ENCODE peak calls at places on chromosomes 13 and 19, in ten cellular contexts. M, S, A, U, Q, W, D, G, J and L are unnamed samples.

GRCh38 chr19:56765107-56765506 is 75.4 kb downstream of the PEG3 start:
- DNase-seq in J (peak), G (no peak), W (no peak), Q (peak), U (no peak), D (no peak), M (no peak), A (no peak), S (no peak), L (no peak)

GRCh38 chr19:38550376-38550775 is 67.4 kb downstream of the MAP4K1 start:
- DNase-seq in W (no peak), A (no peak), J (peak), Q (no peak), U (no peak), S (no peak), M (no peak), G (no peak), D (no peak), L (no peak)

GRCh38 chr19:40502647-40503046 is 35.8 kb downstream of the SPTBN4 start:
- DNase-seq in Q (no peak), J (no peak), G (no peak), S (peak), M (no peak), U (no peak), A (no peak), W (no peak), D (no peak), L (no peak)

GRCh38 chr19:7862413-7862951 is 11.7 kb downstream of the PRR36 start:
- DNase-seq in Q (no peak), S (peak), U (peak), W (peak), M (peak), G (peak), J (peak), A (no peak), D (peak), L (no peak)

GRCh38 chr13:87754097-87754496 is 82.9 kb downstream of the SLITRK5 start:
- DNase-seq in A (no peak), M (no peak), S (no peak), W (no peak), U (no peak), G (no peak), D (no peak), Q (no peak), J (no peak), L (no peak)

GRCh38 chr19:58356236-58356970 is 3.1 kb upstream of the A1BG start:
- DNase-seq in D (no peak), M (peak), Q (no peak), W (peak), J (no peak), G (no peak), A (no peak), S (peak), U (no peak), L (peak)

GRCh38 chr13:30818323-30818960 is 83.1 kb downstream of the ALOX5AP start:
- DNase-seq in S (peak), J (no peak), U (no peak), D (no peak), Q (no peak), G (no peak), M (no peak), A (no peak), W (no peak), L (no peak)

GRCh38 chr13:57424379-57424778 is 207.2 kb upstream of the PCDH17 start:
- DNase-seq in A (no peak), M (no peak), W (no peak), S (no peak), U (no peak), G (no peak), D (no peak), Q (no peak), J (no peak), L (no peak)

GRCh38 chr19:32874605-32875004 is 5.0 kb upstream of the SLC7A9 start:
- DNase-seq in A (no peak), J (peak), S (no peak), W (no peak), D (no peak), U (no peak), M (no peak), Q (no peak), G (no peak), L (no peak)

GRCh38 chr13:95641961-95642621 is 2.4 kb downstream of the DZIP1 start:
- DNase-seq in G (no peak), S (peak), W (no peak), M (no peak), A (no peak), J (peak), D (no peak), Q (peak), U (peak), L (no peak)

GRCh38 chr19:17156947-17157302 is 58.2 kb upstream of the USE1 start:
- DNase-seq in M (no peak), W (no peak), U (no peak), J (no peak), Q (no peak), D (no peak), A (no peak), G (no peak), S (no peak), L (no peak)

GRCh38 chr13:93635687-93636086 is 409.1 kb downstream of the GPC6 start:
- DNase-seq in G (no peak), Q (no peak), U (no peak), A (peak), M (no peak), S (peak), W (no peak), J (no peak), D (no peak), L (no peak)

GRCh38 chr13:111239754-111240670 is 80.4 kb upstream of the TEX29 start:
- DNase-seq in M (no peak), G (no peak), A (no peak), S (peak), Q (no peak), D (peak), W (no peak), J (no peak), U (no peak), L (no peak)

GRCh38 chr13:33862006-33862405 is 44.1 kb downstream of the RFC3 start:
- DNase-seq in M (no peak), W (no peak), Q (no peak), U (no peak), A (no peak), S (no peak), G (no peak), J (no peak), D (no peak), L (no peak)

GRCh38 chr13:45575830-45576180 is 39.7 kb downstream of the ERICH6B start:
- DNase-seq in A (no peak), S (no peak), M (no peak), G (no peak), W (no peak), U (no peak), J (no peak), D (no peak), Q (no peak), L (no peak)

GRCh38 chr13:42498521-42498920 is 75.4 kb upstream of the TNFSF11 start:
- DNase-seq in S (peak), Q (no peak), U (no peak), J (no peak), D (peak), G (no peak), M (no peak), W (no peak), A (no peak), L (no peak)

GRCh38 chr13:67138937-67139336 is 91.2 kb downstream of the PCDH9 start:
- DNase-seq in M (no peak), W (no peak), G (no peak), S (no peak), U (no peak), A (no peak), Q (no peak), D (no peak), J (no peak), L (no peak)

GRCh38 chr13:61770697-61771096 is 355.0 kb upstream of the PCDH20 start:
- DNase-seq in W (no peak), G (no peak), D (no peak), A (no peak), Q (no peak), S (no peak), U (no peak), M (no peak), J (no peak), L (no peak)

GRCh38 chr19:13215572-13216380 is 65.6 kb downstream of the IER2 start:
- DNase-seq in W (peak), U (no peak), Q (no peak), D (no peak), G (no peak), J (no peak), A (no peak), S (no peak), M (no peak), L (no peak)

GRCh38 chr19:29640231-29640630 is 25.0 kb upstream of the PLEKHF1 start:
- DNase-seq in J (no peak), D (no peak), S (no peak), G (no peak), A (no peak), U (no peak), W (no peak), M (no peak), Q (no peak), L (no peak)